ENCODE peak calls at places on chromosomes 4 and X, in seven cellular contexts. One of them, this sample, is unnamed.

GRCh38 chr4:76365636-76366035 is 55.3 kb downstream of the CCDC158 start:
- DNase-seq in stimulated activated naive B cell treated with anti-CD40 and anti-IgM and Interleukin-4, amounts not matched to agents 10 μg/mL and 1 μg/mL and 100 μg/mL, for 72 hours: no peak
- DNase-seq in NCI-H2029: no peak
- DNase-seq in H4: no peak
- DNase-seq in T-helper 1 cell: no peak
- DNase-seq in activated naive CD4-positive, alpha-beta T cell treated with Interleukin-2 at 50 U/mL for 16 hours: no peak
- DNase-seq in activated CD4-positive, alpha-beta T cell treated with anti-CD3 and anti-CD28 coated beads, Interleukin-2, amount 10 ng/mL, durations not matched to agents 7 days and 5 days: no peak
- DNase-seq in this sample: no peak

GRCh38 chr4:14744346-14744745 is 257.9 kb upstream of the CPEB2 start:
- DNase-seq in stimulated activated naive B cell treated with anti-CD40 and anti-IgM and Interleukin-4, amounts not matched to agents 10 μg/mL and 1 μg/mL and 100 μg/mL, for 72 hours: no peak
- DNase-seq in NCI-H2029: no peak
- DNase-seq in H4: no peak
- DNase-seq in T-helper 1 cell: no peak
- DNase-seq in activated naive CD4-positive, alpha-beta T cell treated with Interleukin-2 at 50 U/mL for 16 hours: no peak
- DNase-seq in activated CD4-positive, alpha-beta T cell treated with anti-CD3 and anti-CD28 coated beads, Interleukin-2, amount 10 ng/mL, durations not matched to agents 7 days and 5 days: no peak
- DNase-seq in this sample: no peak

GRCh38 chr4:66906314-66906713 is 639.0 kb downstream of the CENPC start:
- DNase-seq in stimulated activated naive B cell treated with anti-CD40 and anti-IgM and Interleukin-4, amounts not matched to agents 10 μg/mL and 1 μg/mL and 100 μg/mL, for 72 hours: no peak
- DNase-seq in NCI-H2029: peak
- DNase-seq in H4: no peak
- DNase-seq in T-helper 1 cell: no peak
- DNase-seq in activated naive CD4-positive, alpha-beta T cell treated with Interleukin-2 at 50 U/mL for 16 hours: no peak
- DNase-seq in activated CD4-positive, alpha-beta T cell treated with anti-CD3 and anti-CD28 coated beads, Interleukin-2, amount 10 ng/mL, durations not matched to agents 7 days and 5 days: no peak
- DNase-seq in this sample: no peak

GRCh38 chrX:153592966-153593688 is 5.8 kb downstream of the CCNQ start:
- DNase-seq in stimulated activated naive B cell treated with anti-CD40 and anti-IgM and Interleukin-4, amounts not matched to agents 10 μg/mL and 1 μg/mL and 100 μg/mL, for 72 hours: no peak
- DNase-seq in NCI-H2029: no peak
- DNase-seq in H4: no peak
- DNase-seq in T-helper 1 cell: no peak
- DNase-seq in activated naive CD4-positive, alpha-beta T cell treated with Interleukin-2 at 50 U/mL for 16 hours: no peak
- DNase-seq in activated CD4-positive, alpha-beta T cell treated with anti-CD3 and anti-CD28 coated beads, Interleukin-2, amount 10 ng/mL, durations not matched to agents 7 days and 5 days: no peak
- DNase-seq in this sample: no peak

GRCh38 chr4:61064636-61065035 is 135.5 kb upstream of the ADGRL3 start:
- DNase-seq in stimulated activated naive B cell treated with anti-CD40 and anti-IgM and Interleukin-4, amounts not matched to agents 10 μg/mL and 1 μg/mL and 100 μg/mL, for 72 hours: no peak
- DNase-seq in NCI-H2029: no peak
- DNase-seq in H4: no peak
- DNase-seq in T-helper 1 cell: no peak
- DNase-seq in activated naive CD4-positive, alpha-beta T cell treated with Interleukin-2 at 50 U/mL for 16 hours: no peak
- DNase-seq in activated CD4-positive, alpha-beta T cell treated with anti-CD3 and anti-CD28 coated beads, Interleukin-2, amount 10 ng/mL, durations not matched to agents 7 days and 5 days: no peak
- DNase-seq in this sample: no peak

GRCh38 chr4:21476753-21477152 is 471.8 kb downstream of the KCNIP4 start:
- DNase-seq in stimulated activated naive B cell treated with anti-CD40 and anti-IgM and Interleukin-4, amounts not matched to agents 10 μg/mL and 1 μg/mL and 100 μg/mL, for 72 hours: no peak
- DNase-seq in NCI-H2029: no peak
- DNase-seq in H4: peak
- DNase-seq in T-helper 1 cell: no peak
- DNase-seq in activated naive CD4-positive, alpha-beta T cell treated with Interleukin-2 at 50 U/mL for 16 hours: no peak
- DNase-seq in activated CD4-positive, alpha-beta T cell treated with anti-CD3 and anti-CD28 coated beads, Interleukin-2, amount 10 ng/mL, durations not matched to agents 7 days and 5 days: no peak
- DNase-seq in this sample: no peak

GRCh38 chr4:56742080-56742871 is 61.2 kb upstream of the HOPX start:
- DNase-seq in stimulated activated naive B cell treated with anti-CD40 and anti-IgM and Interleukin-4, amounts not matched to agents 10 μg/mL and 1 μg/mL and 100 μg/mL, for 72 hours: no peak
- DNase-seq in NCI-H2029: no peak
- DNase-seq in H4: no peak
- DNase-seq in T-helper 1 cell: no peak
- DNase-seq in activated naive CD4-positive, alpha-beta T cell treated with Interleukin-2 at 50 U/mL for 16 hours: no peak
- DNase-seq in activated CD4-positive, alpha-beta T cell treated with anti-CD3 and anti-CD28 coated beads, Interleukin-2, amount 10 ng/mL, durations not matched to agents 7 days and 5 days: no peak
- DNase-seq in this sample: no peak

GRCh38 chr4:155197757-155198156 is 10.7 kb upstream of the NPY2R start:
- DNase-seq in stimulated activated naive B cell treated with anti-CD40 and anti-IgM and Interleukin-4, amounts not matched to agents 10 μg/mL and 1 μg/mL and 100 μg/mL, for 72 hours: no peak
- DNase-seq in NCI-H2029: no peak
- DNase-seq in H4: no peak
- DNase-seq in T-helper 1 cell: no peak
- DNase-seq in activated naive CD4-positive, alpha-beta T cell treated with Interleukin-2 at 50 U/mL for 16 hours: no peak
- DNase-seq in activated CD4-positive, alpha-beta T cell treated with anti-CD3 and anti-CD28 coated beads, Interleukin-2, amount 10 ng/mL, durations not matched to agents 7 days and 5 days: no peak
- DNase-seq in this sample: no peak

GRCh38 chrX:39527045-39527444 is 570.7 kb downstream of the BCOR start:
- DNase-seq in stimulated activated naive B cell treated with anti-CD40 and anti-IgM and Interleukin-4, amounts not matched to agents 10 μg/mL and 1 μg/mL and 100 μg/mL, for 72 hours: no peak
- DNase-seq in NCI-H2029: no peak
- DNase-seq in H4: no peak
- DNase-seq in T-helper 1 cell: no peak
- DNase-seq in activated naive CD4-positive, alpha-beta T cell treated with Interleukin-2 at 50 U/mL for 16 hours: no peak
- DNase-seq in activated CD4-positive, alpha-beta T cell treated with anti-CD3 and anti-CD28 coated beads, Interleukin-2, amount 10 ng/mL, durations not matched to agents 7 days and 5 days: no peak
- DNase-seq in this sample: no peak

GRCh38 chrX:129781134-129782014 is 1.6 kb downstream of the SASH3 start:
- DNase-seq in stimulated activated naive B cell treated with anti-CD40 and anti-IgM and Interleukin-4, amounts not matched to agents 10 μg/mL and 1 μg/mL and 100 μg/mL, for 72 hours: peak
- DNase-seq in NCI-H2029: no peak
- DNase-seq in H4: no peak
- DNase-seq in T-helper 1 cell: peak
- DNase-seq in activated naive CD4-positive, alpha-beta T cell treated with Interleukin-2 at 50 U/mL for 16 hours: peak
- DNase-seq in activated CD4-positive, alpha-beta T cell treated with anti-CD3 and anti-CD28 coated beads, Interleukin-2, amount 10 ng/mL, durations not matched to agents 7 days and 5 days: peak
- DNase-seq in this sample: peak

GRCh38 chr4:117137143-117137542 is 51.8 kb upstream of the TRAM1L1 start:
- DNase-seq in stimulated activated naive B cell treated with anti-CD40 and anti-IgM and Interleukin-4, amounts not matched to agents 10 μg/mL and 1 μg/mL and 100 μg/mL, for 72 hours: no peak
- DNase-seq in NCI-H2029: no peak
- DNase-seq in H4: peak
- DNase-seq in T-helper 1 cell: no peak
- DNase-seq in activated naive CD4-positive, alpha-beta T cell treated with Interleukin-2 at 50 U/mL for 16 hours: no peak
- DNase-seq in activated CD4-positive, alpha-beta T cell treated with anti-CD3 and anti-CD28 coated beads, Interleukin-2, amount 10 ng/mL, durations not matched to agents 7 days and 5 days: no peak
- DNase-seq in this sample: no peak

GRCh38 chr4:100880012-100880411 is 362.2 kb upstream of the EMCN start:
- DNase-seq in stimulated activated naive B cell treated with anti-CD40 and anti-IgM and Interleukin-4, amounts not matched to agents 10 μg/mL and 1 μg/mL and 100 μg/mL, for 72 hours: no peak
- DNase-seq in NCI-H2029: no peak
- DNase-seq in H4: no peak
- DNase-seq in T-helper 1 cell: no peak
- DNase-seq in activated naive CD4-positive, alpha-beta T cell treated with Interleukin-2 at 50 U/mL for 16 hours: no peak
- DNase-seq in activated CD4-positive, alpha-beta T cell treated with anti-CD3 and anti-CD28 coated beads, Interleukin-2, amount 10 ng/mL, durations not matched to agents 7 days and 5 days: no peak
- DNase-seq in this sample: no peak

GRCh38 chrX:77160301-77160700 is 286.9 kb upstream of the FGF16 start:
- DNase-seq in stimulated activated naive B cell treated with anti-CD40 and anti-IgM and Interleukin-4, amounts not matched to agents 10 μg/mL and 1 μg/mL and 100 μg/mL, for 72 hours: no peak
- DNase-seq in NCI-H2029: no peak
- DNase-seq in H4: no peak
- DNase-seq in T-helper 1 cell: no peak
- DNase-seq in activated naive CD4-positive, alpha-beta T cell treated with Interleukin-2 at 50 U/mL for 16 hours: peak
- DNase-seq in activated CD4-positive, alpha-beta T cell treated with anti-CD3 and anti-CD28 coated beads, Interleukin-2, amount 10 ng/mL, durations not matched to agents 7 days and 5 days: peak
- DNase-seq in this sample: no peak

This sample was measured in CD8-positive, alpha-beta memory T cell.